ENCODE peak calls at places on chromosomes 2 and 18, in five cellular contexts. N is left ventricle myocardium inferior, V is NT2/D1, M is ascending aorta, D is Peyer's patch. Z is an unnamed sample. For H3K27me3 and H3K4me1, the result is how much of the 10 kb centered on the place peaks cover.

GRCh38 chr2:190219186-190219585 is 100.4 kb downstream of the HIBCH start:
- DNase-seq in N (no peak), V (no peak), M (no peak), D (no peak), Z (no peak)

GRCh38 chr18:55634545-55634944 is 46.6 kb upstream of the TCF4 start:
- DNase-seq in N (no peak), V (no peak), M (no peak), D (no peak), Z (no peak)

GRCh38 chr18:75455249-75456183 is 28.0 kb upstream of the SMIM21 start:
- DNase-seq in N (peak), V (no peak), M (no peak), D (no peak), Z (no peak)

GRCh38 chr2:218396688-218397501 is 2.8 kb upstream of the CTDSP1 start:
- DNase-seq in N (peak), V (no peak), M (peak), D (peak), Z (peak)

GRCh38 chr2:237723613-237724012 is 75.0 kb upstream of the RBM44 start:
- DNase-seq in N (peak), V (peak), M (no peak), D (peak), Z (peak)

GRCh38 chr2:127046579-127046978 is 60.4 kb downstream of the BIN1 start:
- DNase-seq in N (no peak), V (no peak), M (no peak), D (no peak), Z (no peak)

GRCh38 chr2:145546091-145546490 is 1026.2 kb upstream of the ZEB2 start:
- DNase-seq in N (no peak), V (no peak), M (no peak), D (no peak), Z (no peak)

GRCh38 chr2:25402477-25402876 is 60.8 kb upstream of the DNMT3A start:
- DNase-seq in N (no peak), V (no peak), M (no peak), D (peak), Z (no peak)

GRCh38 chr2:68368657-68369339 is 3.7 kb downstream of the PLEK start:
- DNase-seq in N (no peak), V (peak), M (no peak), D (no peak), Z (no peak)

GRCh38 chr18:78984941-78985784 is 5.5 kb downstream of the SALL3 start:
- DNase-seq in N (no peak), V (no peak), M (no peak), D (no peak), Z (peak)

GRCh38 chr2:9668686-9669338 is 38.0 kb upstream of the YWHAQ start:
- DNase-seq in N (no peak), V (no peak), M (no peak), D (no peak), Z (no peak)

GRCh38 chr2:19753314-19753713 is 148.5 kb downstream of the TTC32 start:
- DNase-seq in N (no peak), V (no peak), M (no peak), D (no peak), Z (no peak)

GRCh38 chr2:133209325-133209724 is 358.9 kb downstream of the NCKAP5 start:
- DNase-seq in N (no peak), V (no peak), M (no peak), D (no peak), Z (no peak)

GRCh38 chr18:22182884-22183610 is 13.7 kb downstream of the GATA6 start:
- DNase-seq in N (no peak), V (no peak), M (no peak), D (no peak), Z (no peak)
- H3K27me3 ChIP-seq in N (under half), V (under half), M (under half), D (under half), Z (under half)

DNA sequence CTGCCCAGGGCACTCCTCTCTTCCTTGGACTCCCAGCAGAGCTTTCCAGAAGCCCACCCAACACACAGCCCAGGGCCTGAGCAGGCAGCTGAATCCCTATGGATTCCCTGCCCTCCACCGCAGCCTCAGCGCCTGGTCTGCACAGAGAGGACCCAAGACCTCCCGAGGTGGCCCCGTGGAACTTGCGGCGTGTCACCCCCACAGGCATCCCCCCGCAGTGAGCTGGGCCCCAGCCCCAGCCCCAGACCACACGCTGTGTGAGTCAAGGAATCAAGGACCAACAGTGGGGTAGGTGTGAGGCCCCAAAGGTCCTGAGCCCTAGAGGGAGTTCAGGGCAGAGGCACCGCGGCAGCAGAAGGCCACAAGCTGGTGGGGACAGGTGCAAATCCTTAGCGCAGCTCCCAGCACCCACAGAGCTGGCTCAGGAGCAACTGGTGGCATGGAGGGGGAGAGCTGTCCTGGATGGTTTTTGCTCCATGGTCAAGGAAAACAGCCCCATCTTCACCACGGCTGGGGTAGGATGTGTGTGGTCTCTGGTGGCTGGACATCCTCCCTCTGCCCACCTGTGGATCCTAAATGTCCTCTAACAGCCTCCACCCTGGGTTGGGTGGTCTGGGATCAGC is 8.5 kb downstream of the HS6ST1 start:
- DNase-seq in N (peak), V (no peak), M (peak), D (no peak), Z (peak)
- H3K4me1 ChIP-seq in N (half or more), V (half or more), M (under half), D (under half), Z (under half)

GRCh38 chr2:221563601-221564000 is 8.5 kb downstream of the EPHA4 start:
- DNase-seq in N (no peak), V (no peak), M (no peak), D (no peak), Z (no peak)
- H3K27me3 ChIP-seq in N (under half), V (under half), M (under half), D (under half), Z (under half)

DNA sequence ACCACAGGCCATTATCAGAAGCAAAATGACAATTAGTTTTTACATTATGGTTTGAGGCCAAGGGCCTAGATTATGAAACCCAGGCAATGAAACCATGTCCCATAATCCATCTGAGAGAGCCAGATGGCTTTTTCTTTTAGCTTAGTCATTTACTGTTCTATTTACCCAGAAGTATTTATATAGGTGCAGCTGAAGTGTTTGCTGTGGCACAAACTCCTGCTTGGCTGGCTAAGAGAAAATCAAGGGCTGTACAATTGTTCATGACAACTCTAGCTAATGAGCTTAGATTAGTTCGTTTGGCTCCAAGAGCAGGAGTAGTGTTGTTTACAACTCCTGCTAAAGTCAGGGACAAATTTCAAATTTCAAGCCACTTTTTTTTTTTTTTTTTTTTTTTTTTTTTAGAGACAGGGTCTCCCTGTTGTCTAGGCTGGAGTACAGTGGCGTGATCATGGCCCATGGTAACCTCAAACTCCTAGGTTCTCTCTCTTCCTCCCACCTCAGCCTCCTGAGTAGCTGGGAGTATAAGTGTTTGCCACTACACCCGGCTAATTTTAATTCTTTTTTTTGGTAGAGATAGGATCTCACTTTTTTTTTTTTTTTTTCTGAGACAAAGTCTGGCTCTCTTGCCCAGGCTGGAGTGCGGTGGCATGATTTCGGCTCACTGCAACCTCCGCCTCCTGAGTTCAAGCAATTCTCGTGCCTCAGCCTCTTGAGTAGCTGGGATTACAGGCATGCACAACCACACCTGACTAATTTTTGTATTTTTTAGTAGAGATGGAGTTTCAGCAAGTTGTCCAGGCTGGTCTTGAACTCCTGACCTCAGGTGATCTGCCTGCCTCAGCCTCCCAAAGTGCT is 18.4 kb upstream of the REV1 start:
- DNase-seq in N (no peak), V (no peak), M (no peak), D (no peak), Z (no peak)
- H3K4me1 ChIP-seq in N (under half), V (under half), M (under half), D (under half), Z (under half)

DNA sequence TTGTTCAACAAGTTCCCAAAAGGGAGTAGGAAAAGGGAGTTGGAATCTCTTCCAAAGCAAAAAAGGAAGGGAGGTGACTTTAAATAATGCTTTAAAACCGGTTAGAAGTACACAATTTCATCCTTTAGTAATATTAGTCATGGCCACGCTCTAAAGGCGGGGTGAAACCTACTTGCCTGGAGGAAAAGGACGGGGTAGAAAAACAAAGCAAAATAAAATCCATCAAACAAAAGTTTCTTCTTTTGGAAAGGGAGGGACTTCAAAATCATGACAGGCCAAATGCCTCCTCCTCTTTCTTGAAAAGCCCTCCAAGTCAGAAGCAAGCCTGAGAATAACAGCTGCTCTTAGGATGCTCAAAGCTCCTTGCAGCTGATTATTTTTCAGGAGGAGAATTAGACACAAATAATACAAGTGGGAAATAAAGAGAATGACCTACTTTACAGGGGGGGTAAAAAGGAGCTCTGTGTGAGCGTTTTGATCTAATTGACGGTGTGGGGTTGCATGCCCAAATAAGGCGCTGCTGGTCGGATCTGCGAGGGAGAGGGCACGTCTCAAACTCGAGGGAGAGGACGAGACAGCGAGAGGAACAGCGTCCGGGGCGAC is 1.8 kb upstream of the NPAS2 start:
- DNase-seq in N (no peak), V (no peak), M (no peak), D (no peak), Z (no peak)
- H3K27me3 ChIP-seq in N (under half), V (half or more), M (under half), D (under half), Z (under half)

DNA sequence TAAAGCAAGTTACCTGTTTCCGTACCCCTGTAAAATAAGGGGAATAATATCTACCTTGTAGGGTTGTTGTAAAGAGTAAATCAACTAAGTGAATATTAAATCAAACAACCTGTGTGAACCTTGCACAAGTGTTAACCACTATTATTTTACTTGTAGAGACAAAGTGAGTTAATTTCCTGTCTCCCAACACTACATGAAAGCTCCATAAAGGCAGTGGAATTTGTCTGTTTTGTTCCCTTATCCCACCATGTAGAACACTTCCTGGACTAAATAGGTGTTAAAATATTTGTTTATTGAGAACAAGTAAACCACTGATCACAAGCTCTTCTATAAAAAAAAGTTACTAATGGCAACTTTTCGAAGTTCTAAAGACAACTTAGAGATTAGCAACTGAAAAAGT is 3.3 kb downstream of the ARL5A start:
- DNase-seq in N (no peak), V (no peak), M (no peak), D (no peak), Z (no peak)
- H3K4me1 ChIP-seq in N (half or more), V (under half), M (under half), D (under half), Z (under half)

DNA sequence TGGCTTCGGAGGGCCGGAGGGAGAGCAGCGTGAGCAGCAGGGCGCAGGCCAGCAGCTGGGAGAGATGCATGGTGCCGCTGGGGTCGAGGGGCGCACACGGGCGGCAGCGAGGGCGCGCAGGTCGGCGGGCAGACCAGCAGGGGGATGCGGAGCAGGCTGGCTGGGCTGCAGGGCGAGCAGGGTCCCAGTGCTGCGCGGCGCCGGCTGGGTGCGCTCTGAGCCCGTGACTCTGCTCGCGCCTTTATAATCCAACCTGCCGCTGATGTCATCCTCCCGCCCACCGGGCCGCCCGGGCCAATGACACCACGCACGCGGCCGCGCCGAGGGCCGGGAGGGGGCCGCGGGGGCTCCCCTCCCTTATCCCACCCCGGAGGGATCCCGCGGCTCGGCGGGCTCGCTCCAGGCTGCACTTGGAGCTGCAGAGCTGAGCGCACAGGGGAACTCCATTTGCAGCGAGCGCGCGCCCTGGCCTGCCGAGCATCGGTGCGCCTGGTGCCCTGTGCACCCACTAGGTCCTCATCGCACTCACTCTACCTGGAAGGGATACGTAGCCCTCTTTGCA is at the start of gene NPPC:
- DNase-seq in N (peak), V (peak), M (no peak), D (no peak), Z (peak)
- H3K27me3 ChIP-seq in N (half or more), V (under half), M (under half), D (under half), Z (under half)

DNA sequence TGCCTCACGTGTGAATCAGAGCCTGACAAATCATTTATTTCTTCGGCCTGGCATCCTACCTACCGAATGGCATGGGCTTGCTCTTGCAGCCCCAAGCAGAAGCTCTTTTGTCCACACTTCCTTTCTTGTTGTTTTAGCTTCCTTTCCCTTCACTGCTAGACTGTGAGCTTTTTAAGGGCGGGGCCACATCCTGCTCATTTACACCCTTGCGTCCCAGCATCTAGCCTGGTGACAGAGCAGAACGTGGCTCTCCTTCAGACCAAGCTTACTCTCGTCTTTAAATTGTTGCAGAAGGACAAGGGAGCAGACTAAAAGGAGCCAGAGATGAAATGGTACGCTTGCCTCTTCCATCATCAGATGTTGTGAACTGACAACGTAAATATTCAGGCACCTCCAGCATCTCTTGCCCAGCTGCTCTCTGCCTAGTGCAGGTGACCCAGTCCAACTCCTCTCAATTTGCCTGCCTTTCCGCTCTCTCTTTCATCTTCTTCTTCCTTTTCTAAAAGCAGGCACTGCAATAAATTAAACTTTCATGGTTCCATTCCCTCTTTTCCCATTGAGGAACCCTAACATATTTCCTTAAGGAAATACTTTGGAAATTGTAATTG is 228.3 kb upstream of the TRIB2 start:
- DNase-seq in N (no peak), V (no peak), M (no peak), D (peak), Z (no peak)
- H3K4me1 ChIP-seq in N (half or more), V (under half), M (under half), D (under half), Z (under half)

GRCh38 chr2:7193457-7193856 is 276.2 kb downstream of the RNF144A start:
- DNase-seq in N (no peak), V (no peak), M (no peak), D (no peak), Z (no peak)
- H3K27me3 ChIP-seq in N (under half), V (under half), M (under half), D (under half), Z (under half)

GRCh38 chr2:85744055-85744454 is 9.7 kb upstream of the ATOH8 start:
- DNase-seq in N (no peak), V (no peak), M (no peak), D (no peak), Z (no peak)
- H3K4me1 ChIP-seq in N (half or more), V (under half), M (half or more), D (under half), Z (under half)

Z was measured in HAP-1.